ENCODE peak calls at places on chromosomes 6 and 20, in five cellular contexts. One of them, this sample, is unnamed.

GRCh38 chr6:99330159-99330558 is 19.3 kb downstream of the FAXC start:
- DNase-seq in HCT116: peak; percentile 52
- DNase-seq in K562: peak; percentile 79
- DNase-seq in HepG2: peak; percentile 52
- DNase-seq in NT2/D1: no peak
- DNase-seq in this sample: no peak

GRCh38 chr6:75272145-75272840 is 12.3 kb downstream of the TMEM30A start:
- DNase-seq in HepG2: no peak
- DNase-seq in NT2/D1: no peak
- DNase-seq in HCT116: no peak
- DNase-seq in K562: no peak
- DNase-seq in this sample: no peak

GRCh38 chr20:32972181-32973076 is 31.8 kb downstream of the SUN5 start:
- DNase-seq in HepG2: no peak
- DNase-seq in HCT116: no peak
- DNase-seq in NT2/D1: no peak
- DNase-seq in K562: peak; percentile 20
- DNase-seq in this sample: no peak

GRCh38 chr20:17562804-17563305 is 7.0 kb upstream of the DSTN start:
- DNase-seq in HCT116: no peak
- DNase-seq in NT2/D1: no peak
- DNase-seq in K562: peak; percentile 54
- DNase-seq in HepG2: peak; percentile 65
- DNase-seq in this sample: peak; percentile 27

GRCh38 chr20:62321521-62321948 is 18.7 kb downstream of the ADRM1 start:
- DNase-seq in K562: peak; percentile 75
- DNase-seq in HepG2: no peak
- DNase-seq in NT2/D1: no peak
- DNase-seq in HCT116: peak; percentile 31
- DNase-seq in this sample: no peak

GRCh38 chr20:61778485-61778863 is 287.2 kb downstream of the TAF4 start:
- DNase-seq in K562: no peak
- DNase-seq in HCT116: no peak
- DNase-seq in HepG2: no peak
- DNase-seq in NT2/D1: no peak
- DNase-seq in this sample: no peak

GRCh38 chr6:124389127-124389526 is 573.1 kb upstream of the RNF217 start:
- DNase-seq in K562: no peak
- DNase-seq in NT2/D1: no peak
- DNase-seq in HCT116: no peak
- DNase-seq in HepG2: no peak
- DNase-seq in this sample: no peak

GRCh38 chr6:162190936-162191335 is 536.6 kb downstream of the PRKN start:
- DNase-seq in HCT116: no peak
- DNase-seq in NT2/D1: no peak
- DNase-seq in HepG2: no peak
- DNase-seq in K562: no peak
- DNase-seq in this sample: no peak

GRCh38 chr6:132320007-132320406 is 81.3 kb downstream of the MOXD1 start:
- DNase-seq in NT2/D1: no peak
- DNase-seq in HCT116: no peak
- DNase-seq in HepG2: no peak
- DNase-seq in K562: no peak
- DNase-seq in this sample: no peak

GRCh38 chr6:15927531-15928230 is 201.2 kb upstream of the MYLIP start:
- DNase-seq in K562: no peak
- DNase-seq in NT2/D1: no peak
- DNase-seq in HCT116: no peak
- DNase-seq in HepG2: no peak
- DNase-seq in this sample: no peak

GRCh38 chr20:12698817-12699216 is 310.0 kb upstream of the SPTLC3 start:
- DNase-seq in HCT116: no peak
- DNase-seq in NT2/D1: no peak
- DNase-seq in K562: no peak
- DNase-seq in HepG2: no peak
- DNase-seq in this sample: no peak

GRCh38 chr6:117920493-117920845 is 13.4 kb downstream of the SLC35F1 start:
- DNase-seq in K562: no peak
- DNase-seq in HepG2: peak; percentile 56
- DNase-seq in NT2/D1: no peak
- DNase-seq in HCT116: no peak
- DNase-seq in this sample: no peak

GRCh38 chr20:41570552-41570951 is 47.6 kb downstream of the CHD6 start:
- DNase-seq in HepG2: no peak
- DNase-seq in K562: no peak
- DNase-seq in HCT116: no peak
- DNase-seq in NT2/D1: no peak
- DNase-seq in this sample: no peak

GRCh38 chr6:17367868-17368267 is 25.5 kb upstream of the CAP2 start:
- DNase-seq in HCT116: no peak
- DNase-seq in NT2/D1: no peak
- DNase-seq in HepG2: no peak
- DNase-seq in K562: no peak
- DNase-seq in this sample: no peak

GRCh38 chr6:40054602-40055001 is 120.3 kb upstream of the MOCS1 start:
- DNase-seq in HCT116: no peak
- DNase-seq in NT2/D1: no peak
- DNase-seq in K562: no peak
- DNase-seq in HepG2: no peak
- DNase-seq in this sample: no peak

GRCh38 chr20:51565741-51566140 is 23.2 kb upstream of the NFATC2 start:
- DNase-seq in HCT116: no peak
- DNase-seq in K562: no peak
- DNase-seq in NT2/D1: no peak
- DNase-seq in HepG2: no peak
- DNase-seq in this sample: no peak

GRCh38 chr20:63396300-63396699 is 35.2 kb upstream of the CHRNA4 start:
- DNase-seq in K562: no peak
- DNase-seq in NT2/D1: no peak
- DNase-seq in HCT116: no peak
- DNase-seq in HepG2: no peak
- DNase-seq in this sample: no peak

GRCh38 chr6:129195666-129196065 is 312.7 kb downstream of the LAMA2 start:
- DNase-seq in HepG2: no peak
- DNase-seq in HCT116: no peak
- DNase-seq in K562: no peak
- DNase-seq in NT2/D1: no peak
- DNase-seq in this sample: peak; percentile 25

GRCh38 chr20:37939701-37940151 is 36.8 kb downstream of the VSTM2L start:
- DNase-seq in HCT116: no peak
- DNase-seq in NT2/D1: no peak
- DNase-seq in HepG2: no peak
- DNase-seq in K562: no peak
- DNase-seq in this sample: no peak

GRCh38 chr6:109978174-109979032 is at the start of gene GPR6:
- DNase-seq in HepG2: peak; percentile 24
- DNase-seq in NT2/D1: peak; percentile 64
- DNase-seq in K562: peak; percentile 63
- DNase-seq in HCT116: no peak
- DNase-seq in this sample: no peak

GRCh38 chr6:80605165-80605989 is 498.9 kb downstream of the BCKDHB start:
- DNase-seq in K562: peak; percentile 2
- DNase-seq in HepG2: peak; percentile 18
- DNase-seq in NT2/D1: peak; percentile 11
- DNase-seq in HCT116: peak; percentile 42
- DNase-seq in this sample: no peak

GRCh38 chr20:4187147-4187546 is 171.8 kb upstream of the RNF24 start:
- DNase-seq in K562: peak; percentile 43
- DNase-seq in HCT116: no peak
- DNase-seq in HepG2: no peak
- DNase-seq in NT2/D1: no peak
- DNase-seq in this sample: no peak

GRCh38 chr6:17397764-17398194 is 4.4 kb downstream of the CAP2 start:
- DNase-seq in HepG2: no peak
- DNase-seq in K562: no peak
- DNase-seq in NT2/D1: no peak
- DNase-seq in HCT116: no peak
- DNase-seq in this sample: no peak

GRCh38 chr6:26331809-26332226 is 33.2 kb upstream of the BTN3A2 start:
- DNase-seq in HCT116: no peak
- DNase-seq in HepG2: no peak
- DNase-seq in K562: peak; percentile 77
- DNase-seq in NT2/D1: no peak
- DNase-seq in this sample: no peak

GRCh38 chr6:105675715-105676397 is 273.0 kb upstream of the PREP start:
- DNase-seq in HCT116: peak; percentile 73
- DNase-seq in K562: no peak
- DNase-seq in HepG2: no peak
- DNase-seq in NT2/D1: no peak
- DNase-seq in this sample: no peak

GRCh38 chr20:63665708-63666107 is 7.6 kb downstream of the RTEL1 start:
- DNase-seq in K562: no peak
- DNase-seq in HCT116: no peak
- DNase-seq in NT2/D1: no peak
- DNase-seq in HepG2: no peak
- DNase-seq in this sample: no peak

GRCh38 chr6:24858154-24858801 is 59.6 kb upstream of the ARMH2 start:
- DNase-seq in HCT116: no peak
- DNase-seq in K562: no peak
- DNase-seq in HepG2: no peak
- DNase-seq in NT2/D1: no peak
- DNase-seq in this sample: no peak

DNA sequence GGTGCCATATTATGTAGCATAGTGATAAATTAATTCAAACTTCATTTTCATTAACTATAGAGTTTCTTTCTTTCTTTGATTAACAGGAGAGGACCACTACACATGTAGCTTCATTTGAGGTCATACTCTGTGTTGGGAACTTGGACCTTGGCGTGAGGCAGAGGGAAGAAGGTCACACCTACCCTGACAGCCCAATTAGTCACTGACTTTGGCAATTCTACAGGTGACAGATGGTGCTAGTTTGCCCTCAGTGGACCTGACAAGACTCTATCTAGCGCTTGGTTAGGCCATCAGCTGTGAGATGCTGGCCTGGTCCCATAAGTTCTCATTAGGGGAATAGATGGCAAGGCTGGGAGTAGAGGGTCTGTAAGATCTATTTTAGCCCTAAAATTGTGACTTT is 14.2 kb downstream of the SLX4IP start:
- DNase-seq in HCT116: no peak
- DNase-seq in K562: no peak
- DNase-seq in HepG2: no peak
- DNase-seq in NT2/D1: no peak
- DNase-seq in this sample: no peak
- TF ChIP-seq ZNF274 in HCT116: no peak
- TF ChIP-seq ZNF274 in K562: no peak
- TF ChIP-seq ZNF274 in HepG2: no peak
- TF ChIP-seq ZNF274 in NT2/D1: no peak
- TF ChIP-seq ZNF274 in this sample: no peak

DNA sequence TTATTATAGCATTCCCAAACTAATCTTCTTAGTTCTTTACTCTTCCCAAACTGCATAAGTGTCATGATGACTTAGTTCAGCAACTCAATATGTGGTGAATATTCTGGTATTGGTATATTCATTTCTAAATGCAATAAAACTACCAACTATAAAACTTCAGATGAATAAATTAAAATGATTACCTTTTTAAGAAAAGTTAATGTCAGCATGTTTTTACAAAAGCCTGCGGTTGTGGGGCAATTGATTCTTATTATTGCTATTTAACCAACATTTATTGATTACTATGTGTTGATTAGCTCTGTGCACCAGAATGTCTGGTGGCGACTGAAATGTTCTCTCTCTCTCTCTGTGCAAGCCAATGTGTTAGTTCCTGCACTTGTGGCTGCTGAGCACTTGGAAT is 5.0 kb upstream of the SLC22A3 start:
- DNase-seq in NT2/D1: no peak
- DNase-seq in HCT116: no peak
- DNase-seq in HepG2: no peak
- DNase-seq in K562: no peak
- DNase-seq in this sample: no peak
- TF ChIP-seq ZNF274 in NT2/D1: no peak
- TF ChIP-seq ZNF274 in HCT116: no peak
- TF ChIP-seq ZNF274 in HepG2: no peak
- TF ChIP-seq ZNF274 in K562: no peak
- TF ChIP-seq ZNF274 in this sample: no peak

DNA sequence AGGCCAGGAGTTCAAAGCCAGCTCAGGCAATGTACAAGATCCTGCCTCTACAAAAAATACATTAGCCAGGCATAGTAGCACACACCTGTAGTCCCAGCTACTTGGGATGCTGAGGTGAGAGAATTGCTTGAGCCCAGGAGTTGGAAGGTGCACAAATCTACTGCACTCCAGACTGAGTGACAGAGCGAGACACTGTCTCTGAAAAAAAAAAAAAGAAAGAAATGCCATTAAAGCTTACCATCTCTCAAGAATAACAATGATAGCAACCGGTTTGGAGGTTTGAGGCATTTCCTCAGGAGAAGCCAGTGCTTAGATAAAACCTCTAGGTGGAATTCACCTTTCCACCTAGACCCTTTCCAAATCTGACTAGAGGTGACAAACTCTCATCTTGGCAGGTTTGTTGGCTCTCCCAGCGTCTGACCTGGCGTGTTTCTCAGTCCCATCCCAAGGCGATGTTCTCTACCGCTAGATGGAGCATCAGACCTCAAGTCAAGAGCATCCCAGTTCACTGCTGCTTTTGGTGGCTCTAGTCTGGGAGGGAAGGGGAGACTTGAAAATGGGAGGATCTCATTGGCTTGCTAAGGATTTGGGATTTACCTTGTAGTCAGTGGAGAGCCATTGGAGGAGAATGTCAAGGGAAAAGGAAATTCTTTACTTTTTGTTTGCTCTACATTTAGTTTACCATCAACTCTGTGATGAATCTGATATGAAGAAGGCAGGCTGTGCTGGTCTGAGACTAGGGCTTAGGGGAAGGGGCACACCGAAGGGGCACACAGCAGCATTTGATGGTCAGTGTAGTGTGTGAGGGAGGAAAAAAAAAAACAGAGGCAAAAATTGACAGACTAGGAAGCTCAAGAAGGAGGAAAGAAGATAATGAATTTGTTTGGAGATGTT is 67.9 kb downstream of the NCOA7 start:
- DNase-seq in NT2/D1: peak; percentile 47
- DNase-seq in K562: peak; percentile 85
- DNase-seq in HepG2: peak; percentile 80
- DNase-seq in HCT116: peak; percentile 42
- DNase-seq in this sample: peak; percentile 69
- TF ChIP-seq ZNF274 in NT2/D1: no peak
- TF ChIP-seq ZNF274 in K562: no peak
- TF ChIP-seq ZNF274 in HepG2: no peak
- TF ChIP-seq ZNF274 in HCT116: no peak
- TF ChIP-seq ZNF274 in this sample: no peak

GRCh38 chr6:54262499-54262898 is 45.7 kb upstream of the TINAG start:
- DNase-seq in HepG2: no peak
- DNase-seq in HCT116: no peak
- DNase-seq in NT2/D1: peak; percentile 16
- DNase-seq in K562: no peak
- DNase-seq in this sample: no peak

GRCh38 chr6:54264581-54265272 is 43.5 kb upstream of the TINAG start:
- DNase-seq in K562: no peak
- DNase-seq in HepG2: no peak
- DNase-seq in HCT116: no peak
- DNase-seq in NT2/D1: no peak
- DNase-seq in this sample: no peak

GRCh38 chr6:54255881-54256280 is 52.4 kb upstream of the TINAG start:
- DNase-seq in HCT116: no peak
- DNase-seq in K562: no peak
- DNase-seq in HepG2: no peak
- DNase-seq in NT2/D1: no peak
- DNase-seq in this sample: no peak

GRCh38 chr6:54262956-54263355 is 45.3 kb upstream of the TINAG start:
- DNase-seq in HCT116: no peak
- DNase-seq in K562: no peak
- DNase-seq in NT2/D1: no peak
- DNase-seq in HepG2: no peak
- DNase-seq in this sample: no peak

GRCh38 chr6:54260025-54260424 is 48.2 kb upstream of the TINAG start:
- DNase-seq in K562: no peak
- DNase-seq in NT2/D1: no peak
- DNase-seq in HepG2: no peak
- DNase-seq in HCT116: no peak
- DNase-seq in this sample: no peak
- TF ChIP-seq ZNF274 in K562: no peak
- TF ChIP-seq ZNF274 in NT2/D1: no peak
- TF ChIP-seq ZNF274 in HepG2: no peak
- TF ChIP-seq ZNF274 in HCT116: no peak
- TF ChIP-seq ZNF274 in this sample: no peak

This sample was measured in H1.